ENCODE peak calls at places on chromosomes 5 and 9, in seven cellular contexts. H is HFF-Myc, F is AG09319, B is cardiac fibroblast, D is Calu3, K is tibial artery, M is WERI-Rb-1. Z is an unnamed sample.

GRCh38 chr5:124774002-124774318 is 27.5 kb upstream of the ZNF608 start:
- DNase-seq in H (no peak), F (no peak), B (no peak), D (no peak), K (no peak), M (no peak), Z (no peak)

GRCh38 chr9:121557581-121558422 is 58.2 kb upstream of the GGTA1 start:
- DNase-seq in H (peak), F (peak), B (peak), D (peak), K (peak), M (no peak), Z (peak)

GRCh38 chr5:56561455-56561854 is 253.9 kb upstream of the MAP3K1 start:
- DNase-seq in H (no peak), F (no peak), B (no peak), D (no peak), K (no peak), M (no peak), Z (no peak)

GRCh38 chr9:90826326-90827020 is 24.9 kb downstream of the SYK start:
- DNase-seq in H (no peak), F (no peak), B (no peak), D (no peak), K (no peak), M (no peak), Z (no peak)

GRCh38 chr5:76790632-76791290 is 28.1 kb upstream of the F2RL1 start:
- DNase-seq in H (peak), F (peak), B (peak), D (peak), K (peak), M (peak), Z (no peak)

GRCh38 chr9:16687678-16688369 is 182.6 kb downstream of the BNC2 start:
- DNase-seq in H (no peak), F (no peak), B (peak), D (no peak), K (no peak), M (no peak), Z (no peak)

GRCh38 chr5:95508550-95508949 is 46.2 kb downstream of the SKIC3 start:
- DNase-seq in H (no peak), F (no peak), B (no peak), D (no peak), K (no peak), M (no peak), Z (no peak)

GRCh38 chr5:141849371-141850182 is 28.6 kb downstream of the PCDH1 start:
- DNase-seq in H (no peak), F (peak), B (peak), D (peak), K (peak), M (peak), Z (peak)

GRCh38 chr5:5752844-5753243 is 330.4 kb downstream of the ICE1 start:
- DNase-seq in H (no peak), F (no peak), B (no peak), D (no peak), K (no peak), M (no peak), Z (no peak)

GRCh38 chr5:28703651-28704260 is 1665.4 kb upstream of the CDH9 start:
- DNase-seq in H (no peak), F (no peak), B (no peak), D (no peak), K (no peak), M (no peak), Z (no peak)

GRCh38 chr5:111783537-111783936 is 26.5 kb upstream of the NREP start:
- DNase-seq in H (no peak), F (no peak), B (no peak), D (no peak), K (no peak), M (no peak), Z (no peak)

GRCh38 chr5:42021923-42022322 is 96.8 kb downstream of the FBXO4 start:
- DNase-seq in H (no peak), F (no peak), B (no peak), D (no peak), K (no peak), M (no peak), Z (no peak)

GRCh38 chr9:98121096-98121495 is 2.1 kb upstream of the TRIM14 start:
- DNase-seq in H (no peak), F (no peak), B (peak), D (no peak), K (no peak), M (no peak), Z (no peak)

GRCh38 chr5:159051431-159052281 is 48.1 kb downstream of the EBF1 start:
- DNase-seq in H (no peak), F (no peak), B (peak), D (no peak), K (peak), M (no peak), Z (peak)

GRCh38 chr9:133346021-133346713 is 1.8 kb downstream of the MED22 start:
- DNase-seq in H (no peak), F (no peak), B (no peak), D (no peak), K (no peak), M (no peak), Z (no peak)

GRCh38 chr9:133347985-133348762 is at the start of the genes MED22 and RPL7A:
- DNase-seq in H (peak), F (peak), B (peak), D (peak), K (peak), M (peak), Z (peak)

GRCh38 chr9:133348763-133349573 is 950 bp downstream of the RPL7A start:
- DNase-seq in H (no peak), F (no peak), B (no peak), D (no peak), K (no peak), M (no peak), Z (no peak)

GRCh38 chr9:133345596-133345995 is 2.3 kb downstream of the MED22 start:
- DNase-seq in H (no peak), F (no peak), B (no peak), D (no peak), K (no peak), M (no peak), Z (no peak)

GRCh38 chr9:133347515-133347984 is 381 bp downstream of the MED22 start:
- DNase-seq in H (no peak), F (no peak), B (peak), D (peak), K (peak), M (no peak), Z (peak)
- TF ChIP-seq CTCF in H (no peak), F (no peak), B (no peak), D (no peak), K (no peak), M (no peak), Z (no peak)

GRCh38 chr5:135308752-135309151 is 90.3 kb downstream of the MACROH2A1 start:
- DNase-seq in H (peak), F (no peak), B (peak), D (no peak), K (no peak), M (peak), Z (no peak)

GRCh38 chr5:135306557-135306956 is 92.5 kb downstream of the MACROH2A1 start:
- DNase-seq in H (no peak), F (no peak), B (no peak), D (no peak), K (no peak), M (no peak), Z (no peak)

GRCh38 chr5:135308245-135308644 is 90.8 kb downstream of the MACROH2A1 start:
- DNase-seq in H (peak), F (no peak), B (peak), D (no peak), K (no peak), M (no peak), Z (no peak)

GRCh38 chr5:135309391-135310327 is 89.4 kb downstream of the MACROH2A1 start:
- DNase-seq in H (no peak), F (no peak), B (no peak), D (no peak), K (no peak), M (no peak), Z (no peak)

GRCh38 chr5:135307143-135307903 is 91.7 kb downstream of the MACROH2A1 start:
- DNase-seq in H (no peak), F (no peak), B (no peak), D (no peak), K (no peak), M (peak), Z (peak)
- TF ChIP-seq CTCF in H (no peak), F (no peak), B (no peak), D (no peak), K (no peak), M (peak), Z (no peak)

DNA sequence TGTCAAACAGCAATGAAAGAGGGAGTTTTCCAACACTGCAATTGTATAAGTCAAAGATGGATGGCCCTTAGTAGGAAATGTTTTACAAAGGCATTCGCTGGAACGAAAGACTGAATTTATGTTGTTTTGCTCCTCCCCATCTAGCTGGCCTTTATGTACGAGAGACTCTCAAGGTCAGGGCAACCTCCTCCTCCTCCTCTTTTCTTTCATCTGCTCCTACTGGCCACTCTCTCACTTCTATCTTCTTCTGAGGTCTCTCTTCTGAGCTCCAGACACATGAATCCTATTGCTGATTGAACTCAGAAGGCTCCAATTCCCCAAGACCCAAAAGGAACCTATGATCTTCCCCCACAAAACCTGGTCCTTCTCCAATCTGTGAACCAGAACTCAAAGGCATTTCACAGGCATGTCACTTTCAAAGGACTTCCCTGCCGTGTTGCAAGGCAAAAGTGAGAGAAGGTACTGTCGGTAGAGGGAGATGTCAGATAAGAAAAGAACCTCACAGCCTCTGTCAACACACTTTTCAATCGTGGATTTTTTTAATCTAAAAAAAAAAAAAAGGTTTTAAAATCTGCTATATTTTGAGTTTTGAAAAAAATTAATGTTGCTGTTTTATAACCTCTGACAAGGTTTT is 28.5 kb upstream of the PUM3 start:
- DNase-seq in H (no peak), F (no peak), B (peak), D (peak), K (no peak), M (peak), Z (peak)
- TF ChIP-seq CTCF in H (peak), F (peak), B (peak), D (no peak), K (no peak), M (peak), Z (peak)

GRCh38 chr9:131091352-131091992 is 4.9 kb upstream of the AIF1L start:
- DNase-seq in H (no peak), F (no peak), B (no peak), D (no peak), K (no peak), M (no peak), Z (no peak)

GRCh38 chr9:131092548-131093440 is 3.5 kb upstream of the AIF1L start:
- DNase-seq in H (no peak), F (no peak), B (no peak), D (no peak), K (no peak), M (no peak), Z (no peak)

GRCh38 chr9:131094015-131094414 is 2.3 kb upstream of the AIF1L start:
- DNase-seq in H (no peak), F (no peak), B (no peak), D (no peak), K (no peak), M (no peak), Z (no peak)

GRCh38 chr9:131090025-131090787 is 6.1 kb upstream of the AIF1L start:
- DNase-seq in H (no peak), F (no peak), B (no peak), D (no peak), K (no peak), M (no peak), Z (no peak)

GRCh38 chr9:131092030-131092429 is 4.3 kb upstream of the AIF1L start:
- DNase-seq in H (no peak), F (no peak), B (no peak), D (no peak), K (no peak), M (no peak), Z (no peak)
- TF ChIP-seq CTCF in H (no peak), F (no peak), B (no peak), D (no peak), K (no peak), M (no peak), Z (no peak)

DNA sequence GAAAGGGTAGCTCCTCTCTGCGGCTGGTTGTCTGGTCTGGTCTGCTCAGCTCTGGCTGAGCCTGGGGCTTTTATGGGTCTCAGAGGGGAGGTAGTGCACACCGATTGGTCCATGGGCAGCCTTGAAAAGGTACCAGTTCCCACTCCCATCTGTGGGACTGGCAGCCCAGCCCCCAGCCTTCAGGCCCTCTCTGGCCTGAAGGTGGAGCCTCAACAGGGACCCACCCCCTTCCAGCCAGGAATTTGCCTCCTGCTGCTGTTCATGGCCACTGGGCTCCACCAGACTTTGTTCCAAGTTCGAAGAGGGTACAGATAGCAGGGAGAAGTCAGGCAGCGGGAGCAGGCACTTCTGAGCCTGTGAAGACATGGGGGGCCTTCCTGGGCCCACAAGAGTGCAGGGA is 165.3 kb upstream of the SLC27A6 start:
- DNase-seq in H (no peak), F (no peak), B (no peak), D (no peak), K (no peak), M (no peak), Z (no peak)
- TF ChIP-seq CTCF in H (no peak), F (no peak), B (no peak), D (no peak), K (no peak), M (no peak), Z (no peak)

GRCh38 chr5:150710165-150710564 is 9.3 kb upstream of the RBM22 start:
- DNase-seq in H (no peak), F (no peak), B (no peak), D (peak), K (no peak), M (no peak), Z (no peak)
- TF ChIP-seq CTCF in H (no peak), F (peak), B (peak), D (no peak), K (peak), M (no peak), Z (peak)

DNA sequence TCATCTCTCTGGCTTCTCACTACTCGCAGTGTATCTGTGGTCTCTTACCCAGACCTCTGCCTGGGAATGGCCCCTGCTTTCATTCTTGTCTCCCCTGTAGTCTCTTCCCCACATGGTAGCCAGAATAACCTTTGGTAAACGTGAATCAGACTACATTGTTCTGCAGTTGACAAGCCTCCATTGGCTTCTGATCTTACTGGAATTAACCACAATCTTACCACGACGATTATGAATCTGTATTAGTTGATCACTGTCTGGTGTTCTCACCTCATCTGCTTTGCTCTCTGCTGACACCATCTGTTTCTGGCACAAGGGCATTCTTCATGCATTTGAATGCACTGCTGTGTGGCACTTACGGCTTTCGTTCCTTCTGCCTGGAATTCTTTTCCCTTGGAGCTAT is 781.2 kb downstream of the MTRR start:
- DNase-seq in H (no peak), F (no peak), B (no peak), D (no peak), K (no peak), M (peak), Z (no peak)
- TF ChIP-seq CTCF in H (no peak), F (no peak), B (no peak), D (no peak), K (no peak), M (peak), Z (no peak)